ENCODE peak calls at places on chromosome 2, in eight cellular contexts. One of them, this sample, is unnamed.

GRCh38 chr2:10493636-10494281 is 45.6 kb upstream of the ODC1 start:
- DNase-seq in colonic mucosa: peak; percentile 67
- DNase-seq in NCI-H226: peak; percentile 99
- DNase-seq in ascending aorta: no peak
- DNase-seq in OCI-LY7: peak; percentile 74
- DNase-seq in Caki2: peak; percentile 99
- DNase-seq in hippocampal formation: no peak
- DNase-seq in T-helper 9 cell: peak; percentile 73
- DNase-seq in this sample: no peak

GRCh38 chr2:102848366-102848839 is 86.6 kb downstream of the TMEM182 start:
- DNase-seq in colonic mucosa: peak; percentile 73
- DNase-seq in T-helper 9 cell: no peak
- DNase-seq in ascending aorta: no peak
- DNase-seq in OCI-LY7: no peak
- DNase-seq in Caki2: peak; percentile 91
- DNase-seq in NCI-H226: peak; percentile 70
- DNase-seq in hippocampal formation: peak; percentile 78
- DNase-seq in this sample: peak; percentile 24

GRCh38 chr2:219398721-219399333 is 11.1 kb upstream of the DNPEP start:
- DNase-seq in Caki2: no peak
- DNase-seq in hippocampal formation: no peak
- DNase-seq in ascending aorta: no peak
- DNase-seq in colonic mucosa: peak; percentile 63
- DNase-seq in T-helper 9 cell: no peak
- DNase-seq in OCI-LY7: no peak
- DNase-seq in NCI-H226: no peak
- DNase-seq in this sample: no peak

GRCh38 chr2:64751286-64752260 is 97.9 kb upstream of the SERTAD2 start:
- DNase-seq in colonic mucosa: peak; percentile 98
- DNase-seq in NCI-H226: peak; percentile 55
- DNase-seq in T-helper 9 cell: peak; percentile 13
- DNase-seq in OCI-LY7: peak; percentile 30
- DNase-seq in ascending aorta: peak; percentile 98
- DNase-seq in Caki2: peak; percentile 100
- DNase-seq in hippocampal formation: no peak
- DNase-seq in this sample: no peak

GRCh38 chr2:189328451-189329249 is 112.6 kb upstream of the WDR75 start:
- DNase-seq in ascending aorta: no peak
- DNase-seq in T-helper 9 cell: no peak
- DNase-seq in NCI-H226: peak; percentile 42
- DNase-seq in Caki2: no peak
- DNase-seq in colonic mucosa: no peak
- DNase-seq in OCI-LY7: no peak
- DNase-seq in hippocampal formation: no peak
- DNase-seq in this sample: no peak

GRCh38 chr2:190216829-190217228 is 102.8 kb downstream of the HIBCH start:
- DNase-seq in T-helper 9 cell: peak; percentile 1
- DNase-seq in colonic mucosa: no peak
- DNase-seq in NCI-H226: no peak
- DNase-seq in hippocampal formation: no peak
- DNase-seq in Caki2: peak; percentile 7
- DNase-seq in OCI-LY7: peak; percentile 33
- DNase-seq in ascending aorta: no peak
- DNase-seq in this sample: no peak

GRCh38 chr2:219325657-219326056 is 6.9 kb downstream of the RESP18 start:
- DNase-seq in NCI-H226: no peak
- DNase-seq in OCI-LY7: no peak
- DNase-seq in hippocampal formation: no peak
- DNase-seq in T-helper 9 cell: no peak
- DNase-seq in ascending aorta: no peak
- DNase-seq in Caki2: no peak
- DNase-seq in colonic mucosa: no peak
- DNase-seq in this sample: no peak

GRCh38 chr2:19746611-19747309 is 155.0 kb downstream of the TTC32 start:
- DNase-seq in Caki2: no peak
- DNase-seq in NCI-H226: no peak
- DNase-seq in hippocampal formation: no peak
- DNase-seq in colonic mucosa: no peak
- DNase-seq in OCI-LY7: peak; percentile 17
- DNase-seq in ascending aorta: no peak
- DNase-seq in T-helper 9 cell: no peak
- DNase-seq in this sample: no peak

GRCh38 chr2:30226144-30227032 is 4.9 kb upstream of the LBH start:
- DNase-seq in Caki2: peak; percentile 23
- DNase-seq in hippocampal formation: no peak
- DNase-seq in OCI-LY7: no peak
- DNase-seq in ascending aorta: no peak
- DNase-seq in T-helper 9 cell: no peak
- DNase-seq in colonic mucosa: no peak
- DNase-seq in NCI-H226: no peak
- DNase-seq in this sample: no peak

GRCh38 chr2:217270089-217270800 is 410.4 kb upstream of the TNP1 start:
- DNase-seq in hippocampal formation: no peak
- DNase-seq in OCI-LY7: no peak
- DNase-seq in colonic mucosa: no peak
- DNase-seq in NCI-H226: no peak
- DNase-seq in ascending aorta: no peak
- DNase-seq in T-helper 9 cell: no peak
- DNase-seq in Caki2: no peak
- DNase-seq in this sample: no peak

GRCh38 chr2:168964251-168964807 is 63.2 kb downstream of the G6PC2 start:
- DNase-seq in hippocampal formation: no peak
- DNase-seq in NCI-H226: peak; percentile 16
- DNase-seq in Caki2: no peak
- DNase-seq in ascending aorta: no peak
- DNase-seq in T-helper 9 cell: no peak
- DNase-seq in colonic mucosa: no peak
- DNase-seq in OCI-LY7: no peak
- DNase-seq in this sample: no peak

GRCh38 chr2:152405206-152406118 is 70.5 kb downstream of the FMNL2 start:
- DNase-seq in NCI-H226: no peak
- DNase-seq in T-helper 9 cell: no peak
- DNase-seq in colonic mucosa: peak; percentile 23
- DNase-seq in Caki2: peak; percentile 71
- DNase-seq in hippocampal formation: no peak
- DNase-seq in OCI-LY7: no peak
- DNase-seq in ascending aorta: no peak
- DNase-seq in this sample: no peak

GRCh38 chr2:239644016-239644415 is 243.2 kb upstream of the HDAC4 start:
- DNase-seq in Caki2: no peak
- DNase-seq in NCI-H226: no peak
- DNase-seq in colonic mucosa: no peak
- DNase-seq in ascending aorta: no peak
- DNase-seq in T-helper 9 cell: no peak
- DNase-seq in hippocampal formation: no peak
- DNase-seq in OCI-LY7: no peak
- DNase-seq in this sample: no peak

GRCh38 chr2:26674002-26674751 is 18.3 kb upstream of the KCNK3 start:
- DNase-seq in colonic mucosa: no peak
- DNase-seq in T-helper 9 cell: no peak
- DNase-seq in hippocampal formation: no peak
- DNase-seq in ascending aorta: no peak
- DNase-seq in NCI-H226: no peak
- DNase-seq in OCI-LY7: no peak
- DNase-seq in Caki2: no peak
- DNase-seq in this sample: no peak

GRCh38 chr2:229901819-229902218 is 20.0 kb downstream of the TRIP12 start:
- DNase-seq in hippocampal formation: no peak
- DNase-seq in OCI-LY7: no peak
- DNase-seq in colonic mucosa: peak; percentile 27
- DNase-seq in Caki2: peak; percentile 23
- DNase-seq in T-helper 9 cell: no peak
- DNase-seq in NCI-H226: peak; percentile 83
- DNase-seq in ascending aorta: no peak
- DNase-seq in this sample: no peak

GRCh38 chr2:203909192-203909945 is 27.2 kb upstream of the ICOS start:
- DNase-seq in Caki2: peak; percentile 17
- DNase-seq in hippocampal formation: peak; percentile 43
- DNase-seq in colonic mucosa: peak; percentile 37
- DNase-seq in NCI-H226: no peak
- DNase-seq in ascending aorta: no peak
- DNase-seq in T-helper 9 cell: no peak
- DNase-seq in OCI-LY7: peak; percentile 42
- DNase-seq in this sample: no peak

GRCh38 chr2:128280901-128281321 is 37.8 kb downstream of the HS6ST1 start:
- DNase-seq in NCI-H226: peak; percentile 15
- DNase-seq in ascending aorta: no peak
- DNase-seq in colonic mucosa: no peak
- DNase-seq in OCI-LY7: no peak
- DNase-seq in Caki2: no peak
- DNase-seq in T-helper 9 cell: no peak
- DNase-seq in hippocampal formation: peak; percentile 32
- DNase-seq in this sample: no peak

GRCh38 chr2:172964511-172964910 is 111.1 kb upstream of the MAP3K20 start:
- DNase-seq in OCI-LY7: no peak
- DNase-seq in ascending aorta: no peak
- DNase-seq in T-helper 9 cell: no peak
- DNase-seq in Caki2: no peak
- DNase-seq in NCI-H226: no peak
- DNase-seq in colonic mucosa: no peak
- DNase-seq in hippocampal formation: no peak
- DNase-seq in this sample: no peak

GRCh38 chr2:33342171-33342570 is 134.3 kb upstream of the RASGRP3 start:
- DNase-seq in OCI-LY7: no peak
- DNase-seq in Caki2: no peak
- DNase-seq in ascending aorta: no peak
- DNase-seq in NCI-H226: no peak
- DNase-seq in hippocampal formation: no peak
- DNase-seq in T-helper 9 cell: no peak
- DNase-seq in colonic mucosa: no peak
- DNase-seq in this sample: no peak

GRCh38 chr2:38460313-38460712 is 83.2 kb upstream of the ATL2 start:
- DNase-seq in hippocampal formation: no peak
- DNase-seq in Caki2: no peak
- DNase-seq in OCI-LY7: no peak
- DNase-seq in ascending aorta: no peak
- DNase-seq in colonic mucosa: peak; percentile 20
- DNase-seq in T-helper 9 cell: no peak
- DNase-seq in NCI-H226: no peak
- DNase-seq in this sample: no peak

GRCh38 chr2:238240761-238241711 is 1.2 kb upstream of the HES6 start:
- DNase-seq in NCI-H226: peak; percentile 25
- DNase-seq in ascending aorta: no peak
- DNase-seq in T-helper 9 cell: peak; percentile 21
- DNase-seq in Caki2: peak; percentile 32
- DNase-seq in OCI-LY7: peak; percentile 29
- DNase-seq in colonic mucosa: peak; percentile 77
- DNase-seq in hippocampal formation: no peak
- DNase-seq in this sample: no peak

GRCh38 chr2:233999182-233999581 is 51.3 kb upstream of the SPP2 start:
- DNase-seq in NCI-H226: no peak
- DNase-seq in ascending aorta: no peak
- DNase-seq in OCI-LY7: no peak
- DNase-seq in colonic mucosa: no peak
- DNase-seq in T-helper 9 cell: no peak
- DNase-seq in Caki2: no peak
- DNase-seq in hippocampal formation: no peak
- DNase-seq in this sample: no peak

GRCh38 chr2:74250189-74250631 is 51.8 kb downstream of the MTHFD2 start:
- DNase-seq in NCI-H226: no peak
- DNase-seq in Caki2: peak; percentile 25
- DNase-seq in hippocampal formation: peak; percentile 2
- DNase-seq in T-helper 9 cell: peak; percentile 50
- DNase-seq in OCI-LY7: peak; percentile 77
- DNase-seq in colonic mucosa: peak; percentile 41
- DNase-seq in ascending aorta: no peak
- DNase-seq in this sample: no peak

GRCh38 chr2:169741-170140 is 94.1 kb downstream of the SH3YL1 start:
- DNase-seq in NCI-H226: no peak
- DNase-seq in OCI-LY7: no peak
- DNase-seq in T-helper 9 cell: no peak
- DNase-seq in ascending aorta: no peak
- DNase-seq in hippocampal formation: no peak
- DNase-seq in Caki2: no peak
- DNase-seq in colonic mucosa: no peak
- DNase-seq in this sample: no peak

GRCh38 chr2:236179653-236180500 is 11.7 kb upstream of the GBX2 start:
- DNase-seq in ascending aorta: no peak
- DNase-seq in T-helper 9 cell: no peak
- DNase-seq in OCI-LY7: no peak
- DNase-seq in NCI-H226: peak; percentile 71
- DNase-seq in colonic mucosa: no peak
- DNase-seq in hippocampal formation: no peak
- DNase-seq in Caki2: no peak
- DNase-seq in this sample: no peak

GRCh38 chr2:188519133-188519532 is 227.5 kb downstream of the GULP1 start:
- DNase-seq in Caki2: no peak
- DNase-seq in hippocampal formation: no peak
- DNase-seq in ascending aorta: no peak
- DNase-seq in colonic mucosa: no peak
- DNase-seq in T-helper 9 cell: no peak
- DNase-seq in OCI-LY7: no peak
- DNase-seq in NCI-H226: peak; percentile 39
- DNase-seq in this sample: no peak

GRCh38 chr2:195902857-195903256 is 165.8 kb downstream of the DNAH7 start:
- DNase-seq in OCI-LY7: no peak
- DNase-seq in hippocampal formation: no peak
- DNase-seq in Caki2: no peak
- DNase-seq in ascending aorta: no peak
- DNase-seq in T-helper 9 cell: no peak
- DNase-seq in colonic mucosa: no peak
- DNase-seq in NCI-H226: no peak
- DNase-seq in this sample: no peak

GRCh38 chr2:156339110-156339847 is 6.8 kb upstream of the NR4A2 start:
- DNase-seq in colonic mucosa: peak; percentile 59
- DNase-seq in NCI-H226: no peak
- DNase-seq in ascending aorta: no peak
- DNase-seq in hippocampal formation: no peak
- DNase-seq in OCI-LY7: no peak
- DNase-seq in T-helper 9 cell: no peak
- DNase-seq in Caki2: peak; percentile 34
- DNase-seq in this sample: no peak

GRCh38 chr2:54437588-54437987 is 18.5 kb upstream of the SPTBN1 start:
- DNase-seq in Caki2: no peak
- DNase-seq in T-helper 9 cell: no peak
- DNase-seq in colonic mucosa: no peak
- DNase-seq in NCI-H226: no peak
- DNase-seq in ascending aorta: no peak
- DNase-seq in OCI-LY7: no peak
- DNase-seq in hippocampal formation: no peak
- DNase-seq in this sample: no peak

GRCh38 chr2:161104054-161104553 is 56.1 kb upstream of the TANK start:
- DNase-seq in ascending aorta: no peak
- DNase-seq in Caki2: no peak
- DNase-seq in T-helper 9 cell: no peak
- DNase-seq in colonic mucosa: no peak
- DNase-seq in OCI-LY7: peak; percentile 46
- DNase-seq in hippocampal formation: no peak
- DNase-seq in NCI-H226: no peak
- DNase-seq in this sample: no peak

GRCh38 chr2:131121464-131121863 is 16.3 kb downstream of the PLEKHB2 start:
- DNase-seq in Caki2: no peak
- DNase-seq in hippocampal formation: no peak
- DNase-seq in ascending aorta: no peak
- DNase-seq in NCI-H226: peak; percentile 13
- DNase-seq in OCI-LY7: no peak
- DNase-seq in T-helper 9 cell: no peak
- DNase-seq in colonic mucosa: no peak
- DNase-seq in this sample: no peak

GRCh38 chr2:229586746-229587705 is 127.3 kb downstream of the DNER start:
- DNase-seq in ascending aorta: peak; percentile 21
- DNase-seq in NCI-H226: peak; percentile 77
- DNase-seq in T-helper 9 cell: no peak
- DNase-seq in Caki2: peak; percentile 73
- DNase-seq in OCI-LY7: peak; percentile 10
- DNase-seq in hippocampal formation: peak; percentile 73
- DNase-seq in colonic mucosa: peak; percentile 72
- DNase-seq in this sample: peak; percentile 42

GRCh38 chr2:213151437-213152064 is at the start of gene IKZF2:
- DNase-seq in colonic mucosa: peak; percentile 79
- DNase-seq in Caki2: peak; percentile 65
- DNase-seq in NCI-H226: peak; percentile 47
- DNase-seq in ascending aorta: peak; percentile 28
- DNase-seq in hippocampal formation: peak; percentile 75
- DNase-seq in T-helper 9 cell: peak; percentile 45
- DNase-seq in OCI-LY7: peak; percentile 95
- DNase-seq in this sample: peak; percentile 88

GRCh38 chr2:31318360-31319336 is 84.7 kb downstream of the EHD3 start:
- DNase-seq in colonic mucosa: peak; percentile 22
- DNase-seq in Caki2: no peak
- DNase-seq in T-helper 9 cell: peak; percentile 5
- DNase-seq in NCI-H226: peak; percentile 55
- DNase-seq in ascending aorta: no peak
- DNase-seq in hippocampal formation: no peak
- DNase-seq in OCI-LY7: peak; percentile 53
- DNase-seq in this sample: no peak

This sample was measured in occipital lobe.